ENCODE peak calls at places on chromosomes 13 and 19, in four cellular contexts. I is neural progenitor cell, P is skeletal muscle cell, N is left lung. S is an unnamed sample.

GRCh38 chr13:25397763-25398162 is 26.0 kb downstream of the ATP8A2 start:
- DNase-seq in N (no peak), P (no peak), I (no peak), S (no peak)

GRCh38 chr13:43058836-43059235 is 35.5 kb downstream of the DNAJC15 start:
- DNase-seq in I (no peak), N (no peak), P (no peak), S (no peak)

GRCh38 chr19:10044390-10044789 is 31.1 kb downstream of the RDH8 start:
- DNase-seq in I (no peak), N (no peak), P (no peak), S (no peak)

GRCh38 chr13:36332986-36333385 is 13.2 kb downstream of the SPART start:
- DNase-seq in P (no peak), N (no peak), I (no peak), S (no peak)

GRCh38 chr19:55638864-55639359 is 1.9 kb upstream of the ZNF580 start:
- DNase-seq in I (peak), P (no peak), N (no peak), S (no peak)

GRCh38 chr19:45217957-45218334 is 27.3 kb downstream of the EXOC3L2 start:
- DNase-seq in N (no peak), I (no peak), P (no peak), S (no peak)

GRCh38 chr19:45079911-45080469 is 930 bp downstream of the GEMIN7 start:
- DNase-seq in P (no peak), I (peak), N (no peak), S (no peak)

GRCh38 chr19:19591133-19591825 is 27.2 kb downstream of the PBX4 start:
- DNase-seq in N (peak), I (peak), P (peak), S (peak)

GRCh38 chr13:52739468-52740071 is at the start of gene CNMD:
- DNase-seq in I (peak), N (no peak), P (no peak), S (no peak)

GRCh38 chr13:52736891-52737290 is 2.7 kb downstream of the CNMD start:
- DNase-seq in I (no peak), P (no peak), N (no peak), S (no peak)

GRCh38 chr13:52737451-52737850 is 2.2 kb downstream of the CNMD start:
- DNase-seq in N (no peak), P (no peak), I (no peak), S (no peak)

GRCh38 chr13:52737900-52738299 is 1.7 kb downstream of the CNMD start:
- DNase-seq in I (no peak), P (no peak), N (no peak), S (no peak)

DNA sequence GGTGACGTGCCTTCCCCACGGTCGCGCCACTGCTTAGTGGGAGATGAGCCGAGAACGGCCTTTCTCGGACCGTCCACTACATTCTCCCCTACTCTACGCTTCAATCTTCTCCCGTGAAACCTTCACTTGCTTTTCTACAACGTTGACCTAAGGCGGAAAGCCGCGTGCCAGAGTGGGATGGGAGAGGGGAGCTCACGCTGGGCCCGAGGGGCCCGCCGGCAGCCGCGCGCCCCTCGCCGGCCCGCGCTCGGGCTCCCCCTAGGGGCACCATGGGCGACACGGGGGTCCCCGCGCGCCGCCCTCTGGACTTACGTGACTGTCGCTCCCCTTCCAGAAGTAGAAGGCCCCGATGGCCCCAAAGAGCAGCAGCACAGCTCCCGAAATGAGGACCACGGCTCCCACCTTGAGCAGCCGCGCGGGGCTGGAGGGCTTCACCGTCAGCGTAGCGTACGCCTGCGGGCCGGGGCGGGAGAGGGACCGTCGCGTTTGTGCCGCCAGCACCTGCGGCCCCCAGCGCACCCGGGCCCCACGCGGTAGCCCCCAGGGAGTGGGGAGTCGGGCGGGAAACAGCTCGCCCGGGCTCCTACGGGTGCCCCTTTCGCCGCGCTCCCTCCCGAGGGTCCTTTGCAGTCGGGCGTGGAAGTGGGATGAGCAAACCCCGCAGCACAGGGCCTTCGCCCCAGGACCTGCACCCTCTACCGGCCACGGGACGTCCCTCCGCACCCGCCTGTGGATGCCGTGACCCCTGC is 727 bp downstream of the CNMD start:
- DNase-seq in I (peak), P (no peak), N (no peak), S (no peak)
- H3K4me3 ChIP-seq in I (peak), P (peak), N (no peak), S (peak)

DNA sequence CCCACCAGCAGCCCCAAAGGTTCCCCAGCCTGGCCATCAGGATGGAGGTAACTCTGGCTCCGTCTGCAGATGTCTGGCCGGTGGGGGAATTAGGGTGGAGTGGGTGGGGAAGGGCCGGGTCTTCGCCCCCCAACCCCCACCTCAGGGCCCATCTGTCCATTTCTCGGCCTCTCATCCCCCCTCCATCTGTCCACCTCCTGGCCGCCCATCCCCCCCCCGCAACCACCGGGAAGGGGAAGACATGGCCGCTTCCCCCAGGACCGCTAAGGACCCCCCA is 833 bp downstream of the LRFN1 start:
- DNase-seq in P (no peak), I (no peak), N (no peak), S (no peak)
- H3K4me3 ChIP-seq in P (peak), I (peak), N (no peak), S (peak)

GRCh38 chr13:88627071-88627470 is 955.9 kb downstream of the SLITRK5 start:
- DNase-seq in P (no peak), I (no peak), N (no peak), S (no peak)

GRCh38 chr13:88623150-88623549 is 952.0 kb downstream of the SLITRK5 start:
- DNase-seq in P (no peak), N (no peak), I (no peak), S (no peak)

GRCh38 chr13:88617176-88617575 is 946.0 kb downstream of the SLITRK5 start:
- DNase-seq in I (no peak), P (no peak), N (no peak), S (no peak)

DNA sequence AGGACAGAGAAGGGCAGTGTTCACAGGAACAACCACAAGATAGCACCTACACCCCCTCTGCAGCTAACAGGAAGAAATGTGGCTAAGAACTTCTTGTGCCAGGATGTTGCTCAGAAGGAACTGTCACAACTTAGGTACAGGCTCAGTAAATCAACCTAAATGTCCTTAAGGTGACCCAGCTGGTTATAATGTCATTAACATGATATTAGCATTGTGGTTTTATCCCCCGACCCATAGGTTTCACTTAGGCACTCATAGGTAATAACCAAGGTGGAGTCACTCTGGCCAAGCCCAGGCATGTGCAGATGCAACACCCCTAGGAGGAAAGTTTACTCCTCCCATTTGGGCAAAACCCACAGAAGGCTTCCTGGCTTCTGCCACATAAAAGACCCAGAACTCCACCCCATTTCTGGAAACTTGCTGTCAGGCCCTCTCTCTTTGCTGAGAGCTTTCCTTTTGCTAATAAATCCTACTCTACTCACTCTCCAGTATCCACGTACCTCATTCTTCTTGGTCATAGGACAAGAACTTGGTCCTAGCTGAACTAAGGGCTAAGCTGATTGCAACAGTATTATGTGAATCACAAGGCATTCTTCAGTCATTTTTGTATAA is 951.3 kb downstream of the SLITRK5 start:
- DNase-seq in P (peak), N (no peak), I (no peak), S (no peak)
- H3K4me3 ChIP-seq in P (no peak), N (no peak), I (no peak), S (no peak)

GRCh38 chr19:917323-918151 is at the start of gene KISS1R:
- DNase-seq in P (no peak), N (no peak), I (peak), S (no peak)
- H3K4me3 ChIP-seq in P (peak), N (no peak), I (peak), S (no peak)

GRCh38 chr19:738509-739128 is 12.3 kb upstream of the MISP start:
- DNase-seq in N (no peak), I (no peak), P (no peak), S (no peak)

GRCh38 chr19:742540-743075 is 8.3 kb upstream of the MISP start:
- DNase-seq in I (no peak), N (no peak), P (no peak), S (no peak)

GRCh38 chr19:737591-738093 is 13.3 kb upstream of the MISP start:
- DNase-seq in I (peak), N (no peak), P (no peak), S (no peak)

GRCh38 chr19:741506-742131 is 9.3 kb upstream of the MISP start:
- DNase-seq in N (no peak), I (peak), P (no peak), S (no peak)

GRCh38 chr19:739998-740715 is 10.8 kb upstream of the MISP start:
- DNase-seq in P (no peak), I (no peak), N (no peak), S (no peak)
- H3K4me3 ChIP-seq in P (no peak), I (no peak), N (no peak), S (no peak)

GRCh38 chr13:110317093-110317492 is 10.0 kb downstream of the COL4A2 start:
- DNase-seq in I (no peak), N (no peak), P (no peak), S (no peak)

GRCh38 chr13:110318920-110319319 is 11.8 kb downstream of the COL4A2 start:
- DNase-seq in I (no peak), P (no peak), N (no peak), S (no peak)

GRCh38 chr13:110317496-110318195 is 10.6 kb downstream of the COL4A2 start:
- DNase-seq in P (no peak), N (no peak), I (no peak), S (no peak)

GRCh38 chr13:110314516-110315245 is 7.6 kb downstream of the COL4A2 start:
- DNase-seq in N (no peak), P (no peak), I (no peak), S (no peak)

GRCh38 chr13:110316196-110316595 is 9.1 kb downstream of the COL4A2 start:
- DNase-seq in P (no peak), N (no peak), I (no peak), S (no peak)
- H3K4me3 ChIP-seq in P (no peak), N (no peak), I (no peak), S (no peak)

GRCh38 chr19:40341601-40342482 is 6.4 kb downstream of the C19orf47 start:
- DNase-seq in I (no peak), P (no peak), N (peak), S (no peak)
- H3K4me3 ChIP-seq in I (no peak), P (no peak), N (no peak), S (no peak)

GRCh38 chr19:33641261-33641660 is 19.5 kb downstream of the CHST8 start:
- DNase-seq in P (no peak), N (no peak), I (no peak), S (no peak)

GRCh38 chr19:33641956-33642498 is 20.3 kb downstream of the CHST8 start:
- DNase-seq in I (no peak), N (no peak), P (no peak), S (no peak)

GRCh38 chr19:33639034-33639681 is 17.4 kb downstream of the CHST8 start:
- DNase-seq in N (no peak), I (no peak), P (no peak), S (no peak)

GRCh38 chr19:33640773-33641172 is 19.0 kb downstream of the CHST8 start:
- DNase-seq in P (no peak), I (no peak), N (no peak), S (no peak)

DNA sequence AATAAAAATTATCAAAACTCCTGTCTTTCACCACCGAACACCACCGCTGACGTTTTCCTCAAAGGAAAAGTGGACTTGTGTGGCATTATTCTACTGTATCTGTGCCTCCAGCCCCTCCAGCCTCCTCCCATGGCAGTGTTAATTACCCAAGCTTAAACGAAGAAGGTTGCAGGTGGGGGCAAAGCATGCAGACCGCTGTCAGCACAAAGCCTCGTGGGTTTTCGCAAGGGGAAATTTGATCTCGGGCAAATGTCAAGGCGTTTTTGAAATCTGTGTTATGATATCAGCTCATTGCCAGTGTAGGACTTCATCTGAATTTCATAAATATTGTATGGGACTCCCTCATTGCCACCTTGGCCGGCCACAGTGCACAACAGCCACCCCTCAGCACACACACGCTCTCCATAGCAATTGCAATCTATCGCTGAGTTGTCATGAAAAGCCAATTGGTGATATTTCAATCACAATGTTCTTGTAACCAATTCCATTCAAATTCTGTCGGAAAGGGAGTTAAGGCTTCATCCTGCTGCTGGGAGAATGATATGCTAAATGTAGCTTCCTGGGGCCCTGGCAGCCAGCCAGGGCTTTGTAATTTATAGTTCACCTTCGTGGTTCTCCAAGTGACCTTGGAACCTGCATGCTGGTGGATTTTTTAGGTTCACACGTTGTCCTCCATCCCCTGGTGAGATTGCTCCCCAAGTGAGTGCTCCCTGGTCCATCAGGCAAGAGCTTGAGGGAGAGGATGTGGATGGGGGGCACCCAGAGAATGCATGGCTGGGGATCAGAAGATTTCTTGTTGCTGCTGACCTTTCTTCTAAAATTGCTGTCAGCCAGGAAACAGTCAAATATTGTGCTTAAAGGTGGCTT is 16.6 kb downstream of the CHST8 start:
- DNase-seq in P (no peak), N (no peak), I (no peak), S (no peak)
- H3K4me3 ChIP-seq in P (no peak), N (no peak), I (no peak), S (no peak)

DNA sequence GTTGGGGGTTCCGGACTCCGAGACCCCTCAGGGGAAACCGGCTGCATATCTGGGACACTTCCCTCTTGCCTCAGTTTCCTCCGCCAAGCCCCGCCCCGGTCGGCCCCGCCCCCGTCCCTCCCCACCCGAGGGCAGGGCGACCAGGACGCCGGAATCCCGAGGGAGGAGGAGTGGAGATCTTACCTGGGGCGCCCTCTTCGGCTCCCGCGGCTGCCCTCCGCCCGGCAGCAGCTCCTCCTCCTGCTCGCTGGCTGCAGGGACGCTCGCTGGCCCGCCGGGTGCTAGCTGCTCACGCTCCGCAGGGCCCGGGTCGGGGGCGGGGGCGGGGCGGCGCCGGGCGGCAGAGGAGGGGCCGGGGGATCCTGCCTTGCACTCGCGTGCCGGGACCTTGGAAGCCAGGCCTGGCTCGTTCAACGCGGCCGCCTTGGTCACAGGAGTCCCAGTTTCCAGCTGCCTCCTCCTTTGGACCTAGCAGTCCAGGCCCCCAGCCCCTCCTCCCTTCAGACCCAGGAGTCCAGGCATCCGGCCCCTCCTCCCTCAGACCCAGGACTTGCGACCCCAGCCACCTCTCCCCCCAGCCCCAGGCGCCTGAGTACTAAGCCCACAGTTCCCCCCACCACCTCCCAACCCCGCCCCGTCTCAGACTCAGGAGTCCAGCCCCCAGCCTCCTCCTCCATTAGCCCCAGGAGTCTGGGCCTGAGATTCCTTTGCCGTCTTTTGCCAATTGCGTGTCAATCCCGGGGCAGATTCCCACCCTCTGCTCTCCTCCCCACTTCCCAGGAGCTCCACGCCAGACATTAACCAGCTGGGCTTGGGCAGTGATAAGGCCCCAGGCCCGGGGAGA is at the start of gene NTF4:
- DNase-seq in I (peak), N (peak), P (no peak), S (no peak)
- H3K4me3 ChIP-seq in I (peak), N (peak), P (peak), S (peak)

S was measured in astrocyte of the cerebellum.